ENCODE peak calls at places on chromosomes 5 and 9, in six cellular contexts. One of them, this sample, is unnamed. For H3K4me1, the result is how much of the 10 kb centered on the place peaks cover.

GRCh38 chr5:118834710-118835109 is 153.6 kb downstream of the DTWD2 start:
- DNase-seq in H1: no peak
- DNase-seq in heart right ventricle: no peak
- DNase-seq in gastrocnemius medialis: no peak
- DNase-seq in neuronal stem cell: no peak
- DNase-seq in GM12878: no peak
- DNase-seq in this sample: no peak

GRCh38 chr9:136685216-136685615 is 2.0 kb downstream of the AGPAT2 start:
- DNase-seq in H1: peak
- DNase-seq in heart right ventricle: no peak
- DNase-seq in gastrocnemius medialis: no peak
- DNase-seq in GM12878: no peak
- DNase-seq in neuronal stem cell: no peak
- DNase-seq in this sample: no peak

GRCh38 chr5:116280149-116280803 is 195.5 kb downstream of the COMMD10 start:
- DNase-seq in heart right ventricle: no peak
- DNase-seq in neuronal stem cell: no peak
- DNase-seq in gastrocnemius medialis: no peak
- DNase-seq in GM12878: no peak
- DNase-seq in H1: no peak
- DNase-seq in this sample: no peak

GRCh38 chr9:95649801-95650213 is 133.0 kb upstream of the PTCH1 start:
- DNase-seq in GM12878: no peak
- DNase-seq in neuronal stem cell: no peak
- DNase-seq in gastrocnemius medialis: no peak
- DNase-seq in H1: no peak
- DNase-seq in heart right ventricle: no peak
- DNase-seq in this sample: no peak

GRCh38 chr5:124744170-124744911 is 2.1 kb downstream of the ZNF608 start:
- DNase-seq in neuronal stem cell: no peak
- DNase-seq in heart right ventricle: peak
- DNase-seq in GM12878: no peak
- DNase-seq in H1: peak
- DNase-seq in gastrocnemius medialis: peak
- DNase-seq in this sample: peak

GRCh38 chr9:33748633-33749304 is 46.6 kb upstream of the PRSS3 start:
- DNase-seq in gastrocnemius medialis: no peak
- DNase-seq in neuronal stem cell: no peak
- DNase-seq in GM12878: no peak
- DNase-seq in H1: no peak
- DNase-seq in heart right ventricle: no peak
- DNase-seq in this sample: no peak

GRCh38 chr9:21608200-21608599 is 126.1 kb upstream of the IFNE start:
- DNase-seq in heart right ventricle: no peak
- DNase-seq in gastrocnemius medialis: no peak
- DNase-seq in neuronal stem cell: no peak
- DNase-seq in GM12878: no peak
- DNase-seq in H1: no peak
- DNase-seq in this sample: no peak

GRCh38 chr5:141843156-141843927 is 34.9 kb downstream of the PCDH1 start:
- DNase-seq in gastrocnemius medialis: no peak
- DNase-seq in neuronal stem cell: no peak
- DNase-seq in H1: no peak
- DNase-seq in GM12878: no peak
- DNase-seq in heart right ventricle: no peak
- DNase-seq in this sample: peak

GRCh38 chr5:149938791-149939358 is 5.7 kb downstream of the PDE6A start:
- DNase-seq in gastrocnemius medialis: peak
- DNase-seq in heart right ventricle: no peak
- DNase-seq in neuronal stem cell: no peak
- DNase-seq in GM12878: no peak
- DNase-seq in H1: no peak
- DNase-seq in this sample: no peak

GRCh38 chr5:42811591-42812392 is at the start of gene SELENOP:
- DNase-seq in GM12878: peak
- DNase-seq in H1: no peak
- DNase-seq in heart right ventricle: peak
- DNase-seq in neuronal stem cell: peak
- DNase-seq in gastrocnemius medialis: peak
- DNase-seq in this sample: no peak

GRCh38 chr5:147479431-147479830 is 30.4 kb downstream of the DPYSL3 start:
- DNase-seq in neuronal stem cell: no peak
- DNase-seq in heart right ventricle: no peak
- DNase-seq in GM12878: peak
- DNase-seq in H1: no peak
- DNase-seq in gastrocnemius medialis: no peak
- DNase-seq in this sample: peak

GRCh38 chr5:17132444-17133083 is 84.9 kb upstream of the BASP1 start:
- DNase-seq in GM12878: no peak
- DNase-seq in gastrocnemius medialis: no peak
- DNase-seq in neuronal stem cell: no peak
- DNase-seq in heart right ventricle: no peak
- DNase-seq in H1: no peak
- DNase-seq in this sample: no peak

GRCh38 chr5:78747703-78748359 is 99.3 kb upstream of the LHFPL2 start:
- DNase-seq in neuronal stem cell: no peak
- DNase-seq in GM12878: no peak
- DNase-seq in H1: no peak
- DNase-seq in gastrocnemius medialis: no peak
- DNase-seq in heart right ventricle: no peak
- DNase-seq in this sample: no peak

GRCh38 chr9:73056245-73056644 is 95.4 kb upstream of the ANXA1 start:
- DNase-seq in gastrocnemius medialis: no peak
- DNase-seq in neuronal stem cell: no peak
- DNase-seq in GM12878: no peak
- DNase-seq in heart right ventricle: no peak
- DNase-seq in H1: no peak
- DNase-seq in this sample: no peak

GRCh38 chr5:34039398-34040157 is 3.4 kb downstream of the C1QTNF3 start:
- DNase-seq in gastrocnemius medialis: no peak
- DNase-seq in H1: no peak
- DNase-seq in GM12878: no peak
- DNase-seq in neuronal stem cell: no peak
- DNase-seq in heart right ventricle: no peak
- DNase-seq in this sample: no peak

GRCh38 chr5:57267796-57268195 is 93.9 kb downstream of the GPBP1 start:
- DNase-seq in heart right ventricle: no peak
- DNase-seq in H1: no peak
- DNase-seq in neuronal stem cell: no peak
- DNase-seq in gastrocnemius medialis: no peak
- DNase-seq in GM12878: no peak
- DNase-seq in this sample: no peak

GRCh38 chr5:68237715-68238114 is 22.2 kb downstream of the PIK3R1 start:
- DNase-seq in heart right ventricle: no peak
- DNase-seq in GM12878: no peak
- DNase-seq in gastrocnemius medialis: no peak
- DNase-seq in neuronal stem cell: no peak
- DNase-seq in H1: no peak
- DNase-seq in this sample: no peak

GRCh38 chr9:32218100-32218767 is 166.2 kb upstream of the ACO1 start:
- DNase-seq in neuronal stem cell: no peak
- DNase-seq in GM12878: peak
- DNase-seq in heart right ventricle: no peak
- DNase-seq in gastrocnemius medialis: no peak
- DNase-seq in H1: no peak
- DNase-seq in this sample: no peak

GRCh38 chr5:32865475-32865874 is 154.4 kb downstream of the NPR3 start:
- DNase-seq in GM12878: no peak
- DNase-seq in neuronal stem cell: no peak
- DNase-seq in H1: no peak
- DNase-seq in heart right ventricle: no peak
- DNase-seq in gastrocnemius medialis: no peak
- DNase-seq in this sample: no peak

GRCh38 chr5:1009359-1010180 is 968 bp downstream of the NKD2 start:
- DNase-seq in gastrocnemius medialis: peak
- DNase-seq in neuronal stem cell: no peak
- DNase-seq in H1: peak
- DNase-seq in heart right ventricle: no peak
- DNase-seq in GM12878: no peak
- DNase-seq in this sample: no peak

GRCh38 chr9:124264812-124265211 is 7.1 kb downstream of the NEK6 start:
- DNase-seq in GM12878: peak
- DNase-seq in H1: no peak
- DNase-seq in gastrocnemius medialis: no peak
- DNase-seq in heart right ventricle: no peak
- DNase-seq in neuronal stem cell: no peak
- DNase-seq in this sample: no peak
- H3K4me1 ChIP-seq in GM12878: half or more
- H3K4me1 ChIP-seq in H1: under half
- H3K4me1 ChIP-seq in gastrocnemius medialis: under half
- H3K4me1 ChIP-seq in heart right ventricle: half or more
- H3K4me1 ChIP-seq in neuronal stem cell: half or more
- H3K4me1 ChIP-seq in this sample: under half

DNA sequence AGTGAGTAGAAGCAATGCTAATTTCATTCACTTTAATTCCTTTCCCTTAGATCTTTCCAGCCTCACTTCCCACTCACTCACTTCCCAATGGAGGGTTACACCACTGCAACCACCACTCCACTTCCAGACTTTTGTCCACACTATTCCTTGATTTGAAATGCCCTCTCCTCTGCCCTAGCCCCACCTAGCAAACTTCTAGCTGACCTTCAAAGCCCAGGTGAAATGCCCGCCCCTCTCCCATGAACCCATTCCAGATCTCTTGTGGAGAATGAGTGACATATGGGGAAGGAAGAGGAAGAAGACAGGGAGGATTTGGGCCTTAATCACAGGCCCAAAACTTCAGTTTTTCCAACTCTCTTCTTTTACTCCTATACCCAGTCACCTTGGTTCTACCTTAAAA is 37.1 kb downstream of the PFDN1 start:
- DNase-seq in GM12878: no peak
- DNase-seq in H1: no peak
- DNase-seq in gastrocnemius medialis: no peak
- DNase-seq in neuronal stem cell: no peak
- DNase-seq in heart right ventricle: no peak
- DNase-seq in this sample: no peak
- H3K4me3 ChIP-seq in GM12878: no peak
- H3K4me3 ChIP-seq in H1: no peak
- H3K4me3 ChIP-seq in gastrocnemius medialis: no peak
- H3K4me3 ChIP-seq in neuronal stem cell: no peak
- H3K4me3 ChIP-seq in heart right ventricle: no peak
- H3K4me3 ChIP-seq in this sample: no peak

DNA sequence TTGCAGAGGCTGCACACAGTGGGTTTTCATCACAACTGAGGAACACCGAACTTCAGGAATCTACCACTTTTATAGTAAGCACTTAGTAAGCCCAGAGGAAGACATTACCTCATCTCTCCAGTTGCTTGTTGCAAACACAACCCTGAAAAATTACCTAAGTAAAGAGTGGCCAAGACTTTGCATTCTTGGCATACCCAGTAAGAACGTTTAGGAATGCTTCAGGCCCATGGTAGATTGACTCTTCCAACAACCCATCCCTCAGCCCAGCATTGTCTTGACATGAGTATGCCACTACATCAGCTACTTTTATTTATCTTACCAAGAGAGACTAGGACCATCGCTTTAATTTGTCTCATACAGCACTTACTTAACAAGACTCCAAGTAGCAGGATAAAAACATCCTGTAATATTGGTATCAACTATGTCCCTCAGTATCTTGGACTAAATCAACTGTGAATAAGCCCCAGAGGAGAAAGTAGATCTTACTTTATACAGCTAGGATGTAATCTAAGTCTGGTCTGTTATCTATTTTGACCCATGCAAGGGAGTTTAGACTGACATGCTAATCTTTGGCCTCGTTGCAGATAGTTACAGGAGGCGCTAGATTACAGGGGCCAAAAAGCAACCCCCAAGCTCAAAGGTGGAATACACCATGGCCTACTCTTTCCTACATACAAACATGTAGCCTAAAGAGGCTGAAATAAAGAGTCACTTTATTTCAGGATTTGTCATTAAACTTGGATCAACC is 114.9 kb downstream of the INVS start:
- DNase-seq in neuronal stem cell: no peak
- DNase-seq in heart right ventricle: no peak
- DNase-seq in GM12878: no peak
- DNase-seq in H1: no peak
- DNase-seq in gastrocnemius medialis: no peak
- DNase-seq in this sample: no peak
- H3K4me1 ChIP-seq in neuronal stem cell: under half
- H3K4me1 ChIP-seq in heart right ventricle: under half
- H3K4me1 ChIP-seq in GM12878: under half
- H3K4me1 ChIP-seq in H1: under half
- H3K4me1 ChIP-seq in gastrocnemius medialis: under half
- H3K4me1 ChIP-seq in this sample: under half

DNA sequence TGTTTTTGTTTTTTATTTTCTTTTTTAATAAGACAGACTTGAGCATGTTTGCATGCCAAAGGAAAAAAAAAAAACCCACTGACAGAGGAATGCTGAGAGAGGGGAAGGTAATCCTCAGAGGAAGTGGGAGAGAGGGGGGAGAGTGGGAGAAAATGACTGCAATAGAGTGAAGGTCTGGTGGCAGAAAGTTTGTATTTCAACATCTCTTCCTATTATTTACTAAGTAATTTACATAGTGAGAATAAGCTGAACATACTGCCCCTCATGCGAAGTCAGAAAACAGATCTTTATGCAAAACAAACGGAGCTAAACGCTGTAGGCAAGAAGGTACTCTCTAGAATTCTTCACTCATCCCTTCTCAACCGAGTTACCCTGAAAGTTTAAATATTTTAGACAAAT is 45.0 kb downstream of the ELL2 start:
- DNase-seq in gastrocnemius medialis: no peak
- DNase-seq in heart right ventricle: no peak
- DNase-seq in GM12878: no peak
- DNase-seq in H1: no peak
- DNase-seq in neuronal stem cell: no peak
- DNase-seq in this sample: no peak
- H3K4me3 ChIP-seq in gastrocnemius medialis: no peak
- H3K4me3 ChIP-seq in heart right ventricle: no peak
- H3K4me3 ChIP-seq in GM12878: no peak
- H3K4me3 ChIP-seq in H1: no peak
- H3K4me3 ChIP-seq in neuronal stem cell: no peak
- H3K4me3 ChIP-seq in this sample: no peak

GRCh38 chr5:151156732-151157402 is 712 bp downstream of the ANXA6 start:
- DNase-seq in GM12878: no peak
- DNase-seq in H1: peak
- DNase-seq in gastrocnemius medialis: no peak
- DNase-seq in heart right ventricle: no peak
- DNase-seq in neuronal stem cell: no peak
- DNase-seq in this sample: no peak

GRCh38 chr5:151158287-151158661 is 695 bp upstream of the ANXA6 start:
- DNase-seq in neuronal stem cell: no peak
- DNase-seq in H1: peak
- DNase-seq in GM12878: no peak
- DNase-seq in heart right ventricle: no peak
- DNase-seq in gastrocnemius medialis: no peak
- DNase-seq in this sample: no peak

GRCh38 chr5:151155149-151155776 is 2.3 kb downstream of the ANXA6 start:
- DNase-seq in neuronal stem cell: no peak
- DNase-seq in H1: no peak
- DNase-seq in gastrocnemius medialis: no peak
- DNase-seq in GM12878: peak
- DNase-seq in heart right ventricle: no peak
- DNase-seq in this sample: no peak

GRCh38 chr5:151157426-151158286 is at the start of gene ANXA6:
- DNase-seq in neuronal stem cell: peak
- DNase-seq in GM12878: no peak
- DNase-seq in H1: peak
- DNase-seq in heart right ventricle: peak
- DNase-seq in gastrocnemius medialis: peak
- DNase-seq in this sample: peak

GRCh38 chr5:151155777-151156731 is 1.5 kb downstream of the ANXA6 start:
- DNase-seq in heart right ventricle: peak
- DNase-seq in neuronal stem cell: no peak
- DNase-seq in gastrocnemius medialis: no peak
- DNase-seq in GM12878: no peak
- DNase-seq in H1: no peak
- DNase-seq in this sample: peak
- H3K4me1 ChIP-seq in heart right ventricle: half or more
- H3K4me1 ChIP-seq in neuronal stem cell: under half
- H3K4me1 ChIP-seq in gastrocnemius medialis: under half
- H3K4me1 ChIP-seq in GM12878: under half
- H3K4me1 ChIP-seq in H1: under half
- H3K4me1 ChIP-seq in this sample: under half

This sample was measured in BE2C.